ENCODE peak calls at places on chromosomes 12 and 14, in five cellular contexts. One of them, this sample, is unnamed.
A peak's percentile ranks its signal among the peaks of the same experiment; 100 is the strongest.

GRCh38 chr12:38984388-38984787 is 79.0 kb upstream of the CPNE8 start:
- DNase-seq in sigmoid colon: no peak
- DNase-seq in IMR-90: no peak
- DNase-seq in ovary: no peak
- DNase-seq in A549: no peak
- DNase-seq in this sample: no peak

GRCh38 chr12:6767592-6768384 is 1.6 kb downstream of the PTMS start:
- DNase-seq in sigmoid colon: no peak
- DNase-seq in IMR-90: peak; percentile 33
- DNase-seq in ovary: peak; percentile 53
- DNase-seq in A549: no peak
- DNase-seq in this sample: no peak

GRCh38 chr14:101369916-101370592 is 191.2 kb upstream of the DIO3 start:
- DNase-seq in sigmoid colon: no peak
- DNase-seq in IMR-90: no peak
- DNase-seq in ovary: peak; percentile 64
- DNase-seq in A549: no peak
- DNase-seq in this sample: no peak

GRCh38 chr12:4009979-4010704 is 136.9 kb upstream of the PARP11 start:
- DNase-seq in sigmoid colon: no peak
- DNase-seq in IMR-90: no peak
- DNase-seq in ovary: no peak
- DNase-seq in A549: no peak
- DNase-seq in this sample: no peak

GRCh38 chr12:18943200-18943599 is 186.3 kb upstream of the PLEKHA5 start:
- DNase-seq in sigmoid colon: no peak
- DNase-seq in IMR-90: no peak
- DNase-seq in ovary: no peak
- DNase-seq in A549: no peak
- DNase-seq in this sample: no peak

GRCh38 chr12:108622425-108622824 is 11.3 kb downstream of the SELPLG start:
- DNase-seq in sigmoid colon: no peak
- DNase-seq in IMR-90: no peak
- DNase-seq in ovary: no peak
- DNase-seq in A549: no peak
- DNase-seq in this sample: no peak

GRCh38 chr12:1421091-1421902 is 173.1 kb downstream of the FBXL14 start:
- DNase-seq in sigmoid colon: no peak
- DNase-seq in IMR-90: no peak
- DNase-seq in ovary: no peak
- DNase-seq in A549: no peak
- DNase-seq in this sample: no peak

GRCh38 chr12:132803883-132804282 is 24.8 kb downstream of the GOLGA3 start:
- DNase-seq in sigmoid colon: no peak
- DNase-seq in IMR-90: no peak
- DNase-seq in ovary: no peak
- DNase-seq in A549: no peak
- DNase-seq in this sample: no peak

GRCh38 chr12:14273911-14274306 is 91.6 kb upstream of the ATF7IP start:
- DNase-seq in sigmoid colon: no peak
- DNase-seq in IMR-90: peak; percentile 68
- DNase-seq in ovary: no peak
- DNase-seq in A549: no peak
- DNase-seq in this sample: peak; percentile 73

GRCh38 chr12:97308576-97309198 is 153.9 kb upstream of the RMST start:
- DNase-seq in sigmoid colon: no peak
- DNase-seq in IMR-90: peak; percentile 65
- DNase-seq in ovary: no peak
- DNase-seq in A549: peak; percentile 5
- DNase-seq in this sample: peak; percentile 14

DNA sequence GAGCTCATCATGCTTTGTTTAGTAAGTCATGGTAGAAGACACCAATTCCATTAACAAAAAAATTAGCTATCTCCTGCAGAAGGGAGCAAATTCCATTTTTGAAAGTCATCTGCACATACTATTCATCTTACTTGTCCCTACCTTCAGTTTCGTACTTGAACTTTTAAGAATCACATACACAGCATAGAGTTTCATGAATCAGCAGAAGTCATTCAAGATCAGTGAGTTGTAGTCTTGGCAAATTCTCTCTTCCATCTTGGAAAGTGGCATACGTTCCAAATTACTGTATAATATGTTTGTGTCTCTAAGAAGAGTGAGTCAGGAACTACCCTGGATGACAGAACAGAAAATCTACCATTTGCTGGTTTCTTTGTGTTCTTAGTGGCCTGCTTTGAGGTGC is 14.1 kb downstream of the VRK1 start:
- DNase-seq in sigmoid colon: no peak
- DNase-seq in IMR-90: peak; percentile 82
- DNase-seq in ovary: no peak
- DNase-seq in A549: no peak
- DNase-seq in this sample: peak; percentile 4
- H3K27ac ChIP-seq in sigmoid colon: no peak overlapping the region
- H3K27ac ChIP-seq in IMR-90: no peak overlapping the region
- H3K27ac ChIP-seq in ovary: no peak overlapping the region
- H3K27ac ChIP-seq in A549: no peak overlapping the region
- H3K27ac ChIP-seq in this sample: no peak overlapping the region

DNA sequence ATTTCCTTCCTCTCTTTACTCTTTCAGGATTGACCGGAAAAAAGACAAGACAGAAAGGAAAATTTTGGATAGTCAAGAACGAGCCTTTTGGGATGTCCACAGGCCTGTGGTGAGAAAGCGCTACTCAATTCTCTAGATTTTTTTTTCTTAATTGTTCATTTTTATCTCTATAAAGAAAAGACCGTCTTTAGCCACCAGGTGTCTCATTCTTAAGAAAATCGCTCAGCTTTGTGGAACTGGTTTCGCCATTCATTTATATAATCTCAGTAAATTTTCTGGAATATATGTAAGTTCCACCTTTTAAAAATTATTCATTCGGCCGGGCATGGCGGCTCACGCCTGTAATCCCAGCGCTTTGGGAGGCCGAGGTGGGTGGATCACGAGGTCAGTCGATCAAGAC is 421.1 kb downstream of the DPF3 start:
- DNase-seq in sigmoid colon: no peak
- DNase-seq in IMR-90: peak; percentile 12
- DNase-seq in ovary: no peak
- DNase-seq in A549: no peak
- DNase-seq in this sample: no peak
- TF ChIP-seq CTCF in sigmoid colon: no peak
- TF ChIP-seq CTCF in IMR-90: no peak
- TF ChIP-seq CTCF in ovary: no peak
- TF ChIP-seq CTCF in A549: no peak
- TF ChIP-seq CTCF in this sample: no peak

GRCh38 chr14:103130017-103130764 is 6.9 kb downstream of the TNFAIP2 start:
- DNase-seq in sigmoid colon: no peak
- DNase-seq in IMR-90: no peak
- DNase-seq in ovary: peak; percentile 40
- DNase-seq in A549: no peak
- DNase-seq in this sample: no peak
- H3K27ac ChIP-seq in sigmoid colon: peak overlapping the region; percentile 68
- H3K27ac ChIP-seq in IMR-90: peak overlapping the region; percentile 30
- H3K27ac ChIP-seq in ovary: peak overlapping the region; percentile 67
- H3K27ac ChIP-seq in A549: no peak overlapping the region
- H3K27ac ChIP-seq in this sample: peak overlapping the region; percentile 97

GRCh38 chr14:59189281-59189821 is 884 bp downstream of the DAAM1 start:
- DNase-seq in sigmoid colon: no peak
- DNase-seq in IMR-90: peak; percentile 18
- DNase-seq in ovary: peak; percentile 59
- DNase-seq in A549: peak; percentile 6
- DNase-seq in this sample: peak; percentile 20
- TF ChIP-seq CTCF in sigmoid colon: no peak
- TF ChIP-seq CTCF in IMR-90: no peak
- TF ChIP-seq CTCF in ovary: no peak
- TF ChIP-seq CTCF in A549: no peak
- TF ChIP-seq CTCF in this sample: no peak

DNA sequence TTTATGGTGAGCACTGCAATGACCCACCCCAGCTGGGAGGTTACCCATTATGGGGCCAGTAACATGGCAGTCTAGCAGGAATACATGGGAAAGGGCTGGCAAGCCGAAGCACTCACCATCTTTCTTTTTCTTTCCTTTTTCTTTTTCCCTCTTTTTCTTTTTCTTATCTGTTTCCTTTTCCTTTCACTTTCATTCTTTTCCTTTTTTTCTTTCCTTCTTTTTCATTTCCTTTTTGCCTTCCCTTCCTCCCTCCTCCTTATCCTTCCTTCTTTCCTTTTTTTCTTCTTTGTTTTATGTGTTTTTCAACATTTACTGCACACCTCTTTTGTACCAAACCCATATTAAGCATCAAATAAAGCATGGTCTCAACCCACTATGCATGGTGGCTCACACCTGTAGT is 501.1 kb downstream of the MED13L start:
- DNase-seq in sigmoid colon: no peak
- DNase-seq in IMR-90: no peak
- DNase-seq in ovary: no peak
- DNase-seq in A549: no peak
- DNase-seq in this sample: no peak
- H3K27ac ChIP-seq in sigmoid colon: no peak overlapping the region
- H3K27ac ChIP-seq in IMR-90: no peak overlapping the region
- H3K27ac ChIP-seq in ovary: no peak overlapping the region
- H3K27ac ChIP-seq in A549: no peak overlapping the region
- H3K27ac ChIP-seq in this sample: no peak overlapping the region

GRCh38 chr12:96206957-96207356 is 12.8 kb downstream of the ELK3 start:
- DNase-seq in sigmoid colon: no peak
- DNase-seq in IMR-90: no peak
- DNase-seq in ovary: no peak
- DNase-seq in A549: no peak
- DNase-seq in this sample: no peak

GRCh38 chr12:96211989-96212388 is 17.8 kb downstream of the ELK3 start:
- DNase-seq in sigmoid colon: no peak
- DNase-seq in IMR-90: no peak
- DNase-seq in ovary: no peak
- DNase-seq in A549: no peak
- DNase-seq in this sample: no peak

GRCh38 chr12:96208346-96208745 is 14.2 kb downstream of the ELK3 start:
- DNase-seq in sigmoid colon: no peak
- DNase-seq in IMR-90: peak; percentile 86
- DNase-seq in ovary: no peak
- DNase-seq in A549: no peak
- DNase-seq in this sample: peak; percentile 64

GRCh38 chr12:96210376-96211055 is 16.3 kb downstream of the ELK3 start:
- DNase-seq in sigmoid colon: no peak
- DNase-seq in IMR-90: no peak
- DNase-seq in ovary: no peak
- DNase-seq in A549: no peak
- DNase-seq in this sample: no peak

DNA sequence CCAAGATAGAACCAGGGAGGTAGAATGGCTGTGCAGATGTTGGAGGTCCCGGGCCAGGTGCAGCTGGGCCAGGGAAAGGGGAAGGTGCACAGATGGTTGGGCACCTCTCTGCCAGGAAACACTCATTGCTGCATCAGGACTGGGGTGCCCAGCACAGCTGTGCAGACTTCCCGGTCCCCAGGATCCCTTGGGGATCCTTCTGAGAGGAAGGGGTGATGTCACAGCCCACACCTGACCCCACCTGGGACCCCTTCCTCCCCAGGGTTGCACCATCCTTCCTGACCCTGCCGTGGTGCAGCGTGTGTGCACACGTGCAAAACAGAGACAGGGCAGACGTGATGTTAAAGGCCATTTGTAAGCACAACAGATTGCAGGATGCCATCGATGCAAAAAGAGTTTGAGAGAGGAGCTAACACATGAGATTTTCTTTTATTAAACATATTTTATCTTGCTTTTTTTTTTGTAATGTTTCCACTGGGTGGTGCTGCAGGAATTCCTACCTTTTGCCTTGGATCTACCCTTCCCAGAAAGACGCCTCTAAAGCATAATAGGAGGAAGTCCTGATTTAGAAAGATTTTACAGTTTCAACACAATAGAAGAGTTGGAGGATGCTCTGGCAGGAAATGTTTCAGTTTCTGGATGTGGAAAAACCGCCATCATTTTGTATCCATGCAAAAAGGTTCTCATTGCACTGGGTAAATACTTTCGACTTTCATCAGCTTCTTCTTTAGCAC is 14.8 kb downstream of the ELK3 start:
- DNase-seq in sigmoid colon: no peak
- DNase-seq in IMR-90: no peak
- DNase-seq in ovary: no peak
- DNase-seq in A549: no peak
- DNase-seq in this sample: no peak
- TF ChIP-seq CTCF in sigmoid colon: no peak
- TF ChIP-seq CTCF in IMR-90: peak; percentile 12
- TF ChIP-seq CTCF in ovary: no peak
- TF ChIP-seq CTCF in A549: no peak
- TF ChIP-seq CTCF in this sample: no peak

DNA sequence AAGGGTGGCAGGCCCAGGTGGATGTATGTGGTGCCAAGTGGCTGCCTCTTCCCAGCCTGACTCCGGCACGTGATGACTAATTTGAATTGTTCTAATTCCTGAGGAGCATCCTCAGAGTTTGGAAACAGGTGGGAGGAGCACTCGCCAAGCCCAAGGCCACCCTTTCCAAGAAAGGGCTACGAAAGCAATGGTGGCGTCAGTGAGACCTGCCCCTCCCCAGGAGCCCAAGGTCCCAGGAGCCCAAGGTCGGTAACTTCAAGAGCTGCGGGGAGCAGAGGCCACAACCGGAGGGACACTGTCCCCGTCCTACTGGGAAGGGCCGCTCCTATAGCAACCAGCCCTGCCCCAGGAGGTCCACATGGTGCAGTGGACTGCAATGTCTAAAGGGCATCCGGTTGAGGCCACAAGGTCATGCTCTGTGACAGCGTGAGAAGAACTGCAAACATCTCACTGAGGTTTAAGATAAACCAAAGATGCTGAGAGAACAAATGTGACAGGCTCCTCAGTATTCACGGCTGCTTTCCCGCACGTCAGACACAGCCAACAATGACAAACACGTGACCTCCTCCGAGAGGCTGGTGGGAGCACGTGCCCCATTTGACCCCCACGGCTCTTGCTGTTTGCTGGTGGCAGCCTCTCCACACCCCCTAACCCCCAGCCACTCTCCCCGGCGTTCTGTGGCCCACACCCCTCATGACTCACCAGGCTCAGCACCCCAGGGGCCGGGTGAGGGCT is 79.6 kb downstream of the ITPK1 start:
- DNase-seq in sigmoid colon: peak; percentile 85
- DNase-seq in IMR-90: no peak
- DNase-seq in ovary: peak; percentile 65
- DNase-seq in A549: no peak
- DNase-seq in this sample: peak; percentile 76
- H3K27ac ChIP-seq in sigmoid colon: peak overlapping the region; percentile 76
- H3K27ac ChIP-seq in IMR-90: no peak overlapping the region
- H3K27ac ChIP-seq in ovary: peak overlapping the region; percentile 73
- H3K27ac ChIP-seq in A549: peak overlapping the region; percentile 75
- H3K27ac ChIP-seq in this sample: peak overlapping the region; percentile 85

GRCh38 chr12:55446334-55446733 is 2.5 kb downstream of the OR6C2 start:
- DNase-seq in sigmoid colon: no peak
- DNase-seq in IMR-90: no peak
- DNase-seq in ovary: no peak
- DNase-seq in A549: no peak
- DNase-seq in this sample: no peak
- TF ChIP-seq CTCF in sigmoid colon: no peak
- TF ChIP-seq CTCF in IMR-90: no peak
- TF ChIP-seq CTCF in ovary: no peak
- TF ChIP-seq CTCF in A549: no peak
- TF ChIP-seq CTCF in this sample: no peak

This sample was measured in RWPE1.